ENCODE peak calls at places on chromosome 22, in ten cellular contexts. L, J, T, Z, S, U, V, E, C and F are unnamed samples.

GRCh38 chr22:20247010-20247505 is 21.1 kb downstream of the RTN4R start:
- DNase-seq in V (peak), T (peak), U (no peak), L (no peak), C (no peak), J (no peak), Z (no peak), S (no peak), E (no peak), F (no peak)

GRCh38 chr22:32720924-32721323 is 80.6 kb upstream of the TIMP3 start:
- DNase-seq in C (no peak), T (peak), E (no peak), V (no peak), J (no peak), Z (no peak), S (no peak), U (peak), L (no peak), F (no peak)

GRCh38 chr22:21650823-21651520 is 8.9 kb downstream of the SDF2L1 start:
- DNase-seq in S (no peak), J (no peak), V (no peak), C (no peak), L (no peak), E (no peak), U (no peak), Z (no peak), T (no peak), F (peak)

GRCh38 chr22:40224702-40225101 is 47.0 kb downstream of the TNRC6B start:
- DNase-seq in S (no peak), Z (no peak), V (no peak), C (no peak), T (no peak), U (no peak), J (no peak), E (no peak), L (no peak), F (no peak)

GRCh38 chr22:25025586-25025985 is 73.1 kb downstream of the KIAA1671 start:
- DNase-seq in S (no peak), L (no peak), Z (no peak), T (no peak), E (no peak), U (no peak), J (no peak), V (no peak), C (no peak), F (no peak)

GRCh38 chr22:48603621-48604320 is 1223.9 kb downstream of the BRD1 start:
- DNase-seq in U (no peak), Z (no peak), S (no peak), E (no peak), J (no peak), T (no peak), L (no peak), V (no peak), C (no peak), F (no peak)

GRCh38 chr22:30617819-30618218 is 10.8 kb downstream of the TCN2 start:
- DNase-seq in L (no peak), Z (no peak), J (no peak), S (no peak), E (no peak), V (no peak), T (no peak), U (no peak), C (no peak), F (no peak)

GRCh38 chr22:19446603-19447387 is 716 bp downstream of the C22orf39 start:
- DNase-seq in L (peak), Z (no peak), C (no peak), S (no peak), V (no peak), J (no peak), T (no peak), E (no peak), U (no peak), F (no peak)

GRCh38 chr22:33932997-33933396 is 12.7 kb upstream of the LARGE1 start:
- DNase-seq in J (peak), L (no peak), T (no peak), S (no peak), C (no peak), Z (no peak), V (no peak), U (no peak), E (no peak), F (no peak)

GRCh38 chr22:32522237-32522636 is 47.6 kb downstream of the FBXO7 start:
- DNase-seq in S (no peak), U (no peak), C (no peak), J (no peak), V (no peak), E (no peak), T (no peak), Z (no peak), L (no peak), F (no peak)

GRCh38 chr22:27487600-27488450 is 313.7 kb downstream of the MN1 start:
- DNase-seq in Z (no peak), V (no peak), S (no peak), L (no peak), U (no peak), C (no peak), E (no peak), J (no peak), T (peak), F (no peak)
- TF ChIP-seq CTCF in Z (no peak), V (no peak), S (no peak), L (no peak), U (no peak), C (no peak), E (no peak), J (no peak), T (no peak), F (no peak)

DNA sequence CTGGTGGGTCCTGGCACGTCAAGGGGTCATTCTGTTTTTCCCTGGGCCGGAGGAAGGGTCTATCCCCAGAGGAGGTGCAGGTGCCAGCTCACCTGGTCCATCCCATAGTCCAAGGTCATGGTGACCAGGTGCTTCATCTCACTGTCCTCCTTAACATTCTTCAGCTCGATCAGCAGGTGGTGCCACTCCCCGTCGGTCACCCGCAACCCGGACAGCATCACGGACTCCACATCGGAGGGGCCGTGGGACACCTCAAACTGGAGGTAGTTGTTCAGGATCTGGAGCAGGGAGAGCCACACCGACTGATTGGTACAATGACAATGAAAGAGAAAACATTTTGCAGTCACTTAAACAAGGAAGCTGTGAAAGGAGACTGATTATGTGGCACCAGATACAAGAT is 64.1 kb downstream of the TRMU start:
- DNase-seq in T (no peak), U (no peak), Z (no peak), V (no peak), J (no peak), C (no peak), S (no peak), L (no peak), E (no peak), F (no peak)
- TF ChIP-seq CTCF in T (no peak), U (no peak), Z (no peak), V (no peak), J (no peak), C (no peak), S (no peak), L (no peak), E (no peak), F (no peak)

GRCh38 chr22:50222508-50222907 is 21.7 kb downstream of the SELENOO start:
- DNase-seq in Z (no peak), E (no peak), L (no peak), J (no peak), T (no peak), C (no peak), V (no peak), U (no peak), S (no peak), F (no peak)

GRCh38 chr22:50224071-50224470 is 20.8 kb downstream of the TUBGCP6 start:
- DNase-seq in Z (no peak), V (no peak), L (no peak), E (no peak), J (no peak), T (no peak), U (no peak), C (no peak), S (no peak), F (peak)

GRCh38 chr22:50219800-50220602 is 19.2 kb downstream of the SELENOO start:
- DNase-seq in C (no peak), T (no peak), E (no peak), Z (no peak), S (no peak), L (no peak), U (no peak), V (no peak), J (no peak), F (no peak)

GRCh38 chr22:50220603-50221409 is 20.0 kb downstream of the SELENOO start:
- DNase-seq in C (no peak), Z (peak), L (no peak), T (no peak), V (no peak), J (no peak), E (no peak), U (no peak), S (no peak), F (no peak)

GRCh38 chr22:50221410-50222300 is 20.8 kb downstream of the SELENOO start:
- DNase-seq in L (no peak), U (no peak), E (no peak), T (no peak), Z (no peak), V (no peak), S (no peak), C (no peak), J (no peak), F (peak)
- TF ChIP-seq CTCF in L (no peak), U (no peak), E (no peak), T (no peak), Z (no peak), V (no peak), S (no peak), C (no peak), J (no peak), F (no peak)

DNA sequence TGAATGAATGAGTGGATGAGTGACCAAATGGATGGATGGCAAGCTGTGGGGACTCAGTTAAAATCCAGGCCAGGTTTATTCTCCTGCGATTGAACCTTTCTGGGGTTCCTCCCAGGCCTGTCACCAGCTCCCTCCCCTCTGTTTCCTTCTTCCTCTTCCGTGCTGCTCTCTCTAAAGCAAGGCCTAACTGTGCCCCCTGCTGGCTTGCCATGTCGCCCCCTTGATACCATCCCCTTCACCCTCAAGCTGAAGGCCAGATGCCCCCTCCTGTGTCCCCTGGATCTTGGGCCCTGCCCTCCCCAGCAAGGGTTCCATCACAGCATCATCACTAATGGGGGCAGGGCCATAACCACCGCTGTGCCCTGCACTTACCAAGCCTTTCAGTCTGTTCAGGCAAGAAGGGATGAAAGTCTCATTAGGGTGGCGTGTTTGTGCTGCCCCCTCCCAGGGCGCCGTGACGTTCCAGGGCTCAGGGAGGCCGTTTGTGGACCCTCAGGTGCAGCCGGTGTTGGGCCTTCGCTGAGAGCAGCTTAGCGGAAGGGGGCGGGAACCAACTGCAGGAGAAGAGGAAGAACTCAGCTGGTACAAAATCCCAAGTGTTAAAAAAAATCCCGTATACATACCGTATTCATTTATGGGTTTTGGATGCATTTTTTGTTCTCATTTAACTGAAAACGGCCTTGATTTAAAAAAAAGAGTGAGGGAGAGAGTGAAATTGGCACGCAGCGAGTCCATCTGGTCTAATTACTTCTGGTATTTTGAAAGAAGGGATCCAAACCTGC is 69.9 kb downstream of the MPPED1 start:
- DNase-seq in C (no peak), S (no peak), E (no peak), T (no peak), U (no peak), Z (no peak), J (no peak), L (no peak), V (peak), F (no peak)
- TF ChIP-seq CTCF in C (peak), S (peak), E (no peak), T (no peak), U (no peak), Z (no peak), J (peak), L (peak), V (no peak), F (no peak)